ENCODE peak calls at places on chromosomes 1 and 21, in ten cellular contexts. R is prostate gland, I is transverse colon, W is stomach, L is endothelial cell of umbilical vein, Y is spleen, V is K562, E is HCT116, F is heart left ventricle, X is A549. O is an unnamed sample.

GRCh38 chr1:74790453-74790852 is 57.5 kb downstream of the TYW3 start:
- DNase-seq in Y (no peak), W (no peak), E (no peak), L (no peak), R (no peak), I (no peak), F (no peak), X (no peak), V (no peak), O (no peak)

GRCh38 chr21:26811031-26811430 is 34.2 kb downstream of the ADAMTS1 start:
- DNase-seq in E (no peak), X (no peak), L (no peak), V (no peak), I (no peak), W (no peak), R (no peak), Y (no peak), F (no peak), O (no peak)

GRCh38 chr1:215104283-215104682 is 21.7 kb downstream of the KCNK2 start:
- DNase-seq in V (no peak), R (no peak), W (no peak), E (no peak), I (no peak), L (no peak), Y (no peak), X (no peak), F (no peak), O (no peak)

GRCh38 chr1:227846265-227846858 is 30.9 kb downstream of the PRSS38 start:
- DNase-seq in E (no peak), V (peak; percentile 25), X (no peak), Y (no peak), F (no peak), L (no peak), W (no peak), R (no peak), I (no peak), O (no peak)

GRCh38 chr1:10387611-10388386 is 11.1 kb upstream of the PGD start:
- DNase-seq in X (peak; percentile 97), E (no peak), V (peak; percentile 30), L (peak; percentile 65), Y (no peak), W (no peak), I (no peak), F (peak; percentile 36), R (no peak), O (peak; percentile 30)

GRCh38 chr1:218348628-218349185 is 3.6 kb downstream of the TGFB2 start:
- DNase-seq in E (no peak), X (no peak), R (no peak), Y (no peak), W (no peak), L (peak; percentile 66), I (no peak), V (no peak), F (no peak), O (no peak)

GRCh38 chr1:237258871-237259270 is 216.9 kb downstream of the RYR2 start:
- DNase-seq in X (no peak), E (no peak), I (peak; percentile 14), W (no peak), R (no peak), Y (no peak), L (no peak), V (no peak), F (peak; percentile 73), O (peak; percentile 32)

GRCh38 chr1:43348809-43349593 is 9.8 kb upstream of the CDC20 start:
- DNase-seq in E (peak; percentile 85), I (peak; percentile 94), V (no peak), F (peak; percentile 90), Y (peak; percentile 92), R (peak; percentile 87), X (peak; percentile 89), L (peak; percentile 53), W (peak; percentile 96), O (peak; percentile 72)

GRCh38 chr1:223730471-223730870 is 18.1 kb downstream of the CAPN2 start:
- DNase-seq in I (no peak), W (no peak), F (no peak), R (no peak), V (no peak), E (no peak), L (no peak), X (no peak), Y (no peak), O (no peak)

GRCh38 chr1:54812801-54813478 is 11.8 kb upstream of the TTC22 start:
- DNase-seq in R (no peak), W (peak; percentile 17), Y (no peak), X (no peak), V (no peak), E (no peak), I (no peak), L (no peak), F (no peak), O (no peak)

GRCh38 chr1:98322966-98323365 is 338.6 kb upstream of the SNX7 start:
- DNase-seq in E (no peak), L (no peak), Y (no peak), W (no peak), R (no peak), V (no peak), F (no peak), X (no peak), I (no peak), O (no peak)

GRCh38 chr21:27550258-27550657 is 583.4 kb upstream of the ADAMTS5 start:
- DNase-seq in W (no peak), F (no peak), X (no peak), R (no peak), Y (no peak), E (no peak), V (no peak), I (no peak), L (no peak), O (no peak)

GRCh38 chr1:87826639-87827345 is 498.1 kb downstream of the LMO4 start:
- DNase-seq in W (no peak), L (peak; percentile 32), Y (no peak), X (peak; percentile 4), R (no peak), I (peak; percentile 34), E (no peak), F (peak; percentile 58), V (peak; percentile 58), O (peak; percentile 33)

GRCh38 chr21:41967708-41968107 is 13.9 kb upstream of the C2CD2 start:
- DNase-seq in R (no peak), W (no peak), V (no peak), F (no peak), L (no peak), X (no peak), Y (peak; percentile 56), E (no peak), I (no peak), O (no peak)

DNA sequence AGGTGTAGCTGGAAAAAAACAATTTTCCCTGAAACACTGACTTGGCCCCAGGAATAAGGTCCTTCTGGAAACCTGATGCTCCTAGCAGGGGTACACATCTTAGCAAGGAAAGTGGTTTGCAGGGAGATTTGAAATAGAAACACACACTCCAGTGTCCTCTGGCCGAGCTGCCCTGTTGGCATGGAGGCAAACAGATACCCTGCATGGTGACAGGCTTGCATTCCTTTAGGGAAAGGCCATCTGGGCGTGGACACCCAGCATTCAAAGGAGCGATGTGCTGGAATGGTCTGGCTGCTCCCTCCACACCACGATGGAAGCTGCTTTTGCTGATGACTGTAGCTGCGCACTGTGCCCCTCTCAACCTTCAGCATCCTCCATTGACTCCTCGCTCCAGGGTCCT is 41.5 kb upstream of the BCAR3 start:
- DNase-seq in V (no peak), Y (no peak), I (no peak), X (peak; percentile 38), L (no peak), W (no peak), E (no peak), R (no peak), F (peak; percentile 81), O (no peak)
- H3K27ac ChIP-seq in V (no peak overlapping the region), Y (no peak overlapping the region), I (no peak overlapping the region), X (peak overlapping the region; percentile 66), L (peak overlapping the region; percentile 74), W (no peak overlapping the region), E (no peak overlapping the region), R (no peak overlapping the region), F (peak overlapping the region; percentile 72), O (no peak overlapping the region)

GRCh38 chr1:211326140-211326527 is 499 bp upstream of the TRAF5 start:
- DNase-seq in W (no peak), L (peak; percentile 45), Y (peak; percentile 68), I (no peak), E (no peak), F (no peak), R (no peak), X (peak; percentile 21), V (no peak), O (no peak)

GRCh38 chr1:211324992-211325775 is 1.4 kb upstream of the TRAF5 start:
- DNase-seq in X (no peak), W (no peak), E (no peak), Y (peak; percentile 33), L (no peak), F (no peak), I (no peak), V (no peak), R (no peak), O (no peak)

GRCh38 chr1:211328084-211328694 is 1.6 kb downstream of the TRAF5 start:
- DNase-seq in E (no peak), F (no peak), V (no peak), X (no peak), W (no peak), L (no peak), Y (no peak), I (no peak), R (no peak), O (no peak)

GRCh38 chr1:211327341-211327921 is 798 bp downstream of the TRAF5 start:
- DNase-seq in I (peak; percentile 61), E (no peak), X (no peak), Y (peak; percentile 80), L (peak; percentile 49), R (no peak), V (peak; percentile 51), F (peak; percentile 25), W (no peak), O (peak; percentile 46)

GRCh38 chr1:211326528-211327340 is at the start of gene TRAF5:
- DNase-seq in V (peak; percentile 71), F (peak; percentile 51), R (peak; percentile 36), W (peak; percentile 58), I (peak; percentile 70), Y (peak; percentile 92), X (peak; percentile 62), E (no peak), L (peak; percentile 40), O (peak; percentile 43)
- TF ChIP-seq POLR2A in V (no peak), F (no peak), R (no peak), W (no peak), I (no peak), Y (no peak), X (no peak), E (no peak), L (no peak), O (no peak)

DNA sequence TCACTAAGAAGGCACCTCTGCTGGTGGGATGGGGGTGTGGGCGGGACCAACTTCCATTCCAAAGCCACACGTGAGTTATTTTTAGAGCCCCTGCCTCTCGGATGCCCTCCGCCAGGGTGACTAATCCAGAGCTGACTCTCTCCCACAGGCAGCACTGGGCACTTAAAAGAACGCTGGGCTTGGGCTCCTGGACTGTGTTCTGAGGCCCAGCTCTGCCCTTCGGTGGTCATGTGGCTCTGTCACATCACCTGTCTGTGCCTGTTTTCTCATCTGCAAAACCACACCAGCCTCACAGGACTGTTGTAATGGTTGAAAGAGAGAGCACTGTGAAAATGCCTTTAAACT is 27.0 kb downstream of the LAMB3 start:
- DNase-seq in E (no peak), Y (no peak), W (no peak), V (no peak), X (no peak), R (no peak), I (no peak), L (no peak), F (peak; percentile 81), O (no peak)
- TF ChIP-seq CTCF in E (no peak), Y (no peak), W (no peak), V (no peak), X (no peak), R (no peak), I (no peak), L (no peak), F (no peak), O (no peak)

GRCh38 chr1:61052393-61053280 is 29.7 kb upstream of the NFIA start:
- DNase-seq in X (no peak), V (peak; percentile 58), R (no peak), Y (no peak), L (no peak), E (no peak), W (no peak), F (no peak), I (no peak), O (no peak)
- H3K27ac ChIP-seq in X (no peak overlapping the region), V (peak overlapping the region; percentile 82), R (peak overlapping the region; percentile 95), Y (no peak overlapping the region), L (no peak overlapping the region), E (no peak overlapping the region), W (no peak overlapping the region), F (peak overlapping the region; percentile 96), I (peak overlapping the region; percentile 96), O (peak overlapping the region; percentile 92)